ENCODE peak calls at places on chromosomes 5 and 9, in eight cellular contexts. B is mammary epithelial cell, W is Karpas-422, A is IMR-90, N is OCI-LY7, V is fibroblast of lung, G is GM23338, E is GM23248. D is an unnamed sample. For H3K36me3, the result is how much of the 10 kb centered on the place peaks cover.

GRCh38 chr5:116576043-116576713 is 1.6 kb upstream of the SEMA6A start:
- DNase-seq in G (peak), N (peak), E (peak), V (peak), A (peak), B (peak), W (peak), D (peak)

GRCh38 chr9:71446081-71446480 is 322.2 kb downstream of the CEMIP2 start:
- DNase-seq in B (no peak), G (no peak), W (no peak), A (no peak), N (no peak), V (no peak), E (no peak), D (no peak)

GRCh38 chr9:36170531-36170930 is 1.3 kb downstream of the CCIN start:
- DNase-seq in V (no peak), E (no peak), N (no peak), A (no peak), B (no peak), W (no peak), G (no peak), D (no peak)

GRCh38 chr5:123557907-123558306 is 45.9 kb downstream of the CSNK1G3 start:
- DNase-seq in W (no peak), G (peak), N (no peak), B (no peak), V (no peak), E (no peak), A (no peak), D (no peak)

GRCh38 chr9:2389404-2389803 is 232.2 kb upstream of the VLDLR start:
- DNase-seq in B (no peak), E (peak), V (peak), N (no peak), W (peak), A (no peak), G (no peak), D (no peak)

GRCh38 chr9:28762167-28762566 is 1188.9 kb upstream of the C9orf72 start:
- DNase-seq in V (no peak), W (no peak), A (no peak), E (no peak), B (no peak), N (no peak), G (no peak), D (no peak)

GRCh38 chr9:84563691-84564090 is 105.8 kb upstream of the NTRK2 start:
- DNase-seq in E (no peak), B (no peak), A (no peak), N (no peak), G (no peak), V (no peak), W (no peak), D (no peak)

GRCh38 chr9:129026442-129027223 is 1.5 kb downstream of the SH3GLB2 start:
- DNase-seq in V (peak), N (peak), E (peak), W (no peak), G (peak), A (peak), B (peak), D (peak)

GRCh38 chr5:107295914-107296313 is 374.8 kb downstream of the EFNA5 start:
- DNase-seq in B (no peak), N (no peak), G (no peak), E (no peak), A (no peak), V (no peak), W (no peak), D (no peak)

GRCh38 chr5:144247131-144247530 is 76.5 kb downstream of the KCTD16 start:
- DNase-seq in G (no peak), V (no peak), W (no peak), N (no peak), E (no peak), B (no peak), A (no peak), D (no peak)

GRCh38 chr5:107470007-107470582 is 200.6 kb downstream of the EFNA5 start:
- DNase-seq in A (peak), B (peak), G (no peak), V (peak), W (no peak), E (no peak), N (no peak), D (no peak)

GRCh38 chr5:90518666-90519065 is 10.7 kb downstream of the LYSMD3 start:
- DNase-seq in A (peak), N (peak), G (no peak), V (peak), E (peak), W (no peak), B (peak), D (no peak)

GRCh38 chr5:134114886-134115805 is 665 bp downstream of the TCF7 start:
- DNase-seq in E (peak), V (no peak), B (no peak), W (no peak), N (peak), G (peak), A (no peak), D (peak)

GRCh38 chr9:131297903-131298302 is 8.4 kb downstream of the PLPP7 start:
- DNase-seq in W (no peak), B (no peak), G (no peak), A (no peak), V (no peak), N (no peak), E (no peak), D (no peak)

GRCh38 chr9:31394040-31394473 is 990.4 kb upstream of the ACO1 start:
- DNase-seq in E (no peak), A (no peak), W (no peak), B (peak), G (no peak), N (no peak), V (peak), D (peak)

GRCh38 chr9:89179535-89179919 is 909 bp upstream of the SHC3 start:
- DNase-seq in B (no peak), A (peak), W (no peak), E (peak), N (no peak), G (peak), V (peak), D (no peak)

GRCh38 chr5:128587275-128587674 is 49.2 kb upstream of the FBN2 start:
- DNase-seq in E (no peak), G (no peak), A (no peak), W (no peak), V (no peak), N (no peak), B (no peak), D (no peak)

GRCh38 chr9:4661165-4662095 is 664 bp upstream of the PLPP6 start:
- DNase-seq in A (peak), N (no peak), B (peak), V (peak), G (no peak), W (no peak), E (peak), D (no peak)

GRCh38 chr9:124721109-124721850 is 49.8 kb downstream of the NR6A1 start:
- DNase-seq in V (peak), N (no peak), G (peak), E (peak), B (no peak), A (peak), W (no peak), D (no peak)

GRCh38 chr5:59020611-59021285 is 437.9 kb downstream of the RAB3C start:
- DNase-seq in A (peak), N (no peak), G (peak), V (peak), W (no peak), E (no peak), B (peak), D (peak)

GRCh38 chr9:93060746-93061259 is 2.3 kb downstream of the SUSD3 start:
- DNase-seq in W (no peak), N (peak), V (peak), G (no peak), A (peak), E (peak), B (no peak), D (no peak)

GRCh38 chr5:122112733-122113558 is 16.4 kb upstream of the ZNF474 start:
- DNase-seq in A (no peak), E (no peak), B (no peak), G (no peak), N (no peak), W (no peak), V (no peak), D (no peak)

GRCh38 chr9:124960409-124960752 is 19.5 kb upstream of the GOLGA1 start:
- DNase-seq in N (no peak), G (no peak), B (peak), A (peak), W (no peak), V (no peak), E (peak), D (no peak)

GRCh38 chr5:167759411-167759821 is 532.0 kb upstream of the WWC1 start:
- DNase-seq in B (peak), W (no peak), G (no peak), A (peak), N (no peak), E (peak), V (peak), D (peak)

GRCh38 chr5:160166069-160166972 is 47.1 kb upstream of the PWWP2A start:
- DNase-seq in V (no peak), W (no peak), E (no peak), G (peak), A (no peak), B (no peak), N (no peak), D (no peak)

GRCh38 chr5:160162910-160163309 is 43.7 kb upstream of the PWWP2A start:
- DNase-seq in V (no peak), A (no peak), W (no peak), N (no peak), B (no peak), G (no peak), E (no peak), D (no peak)

GRCh38 chr5:160166973-160167622 is 47.8 kb upstream of the PWWP2A start:
- DNase-seq in N (no peak), B (no peak), E (no peak), G (peak), W (no peak), A (no peak), V (no peak), D (no peak)

GRCh38 chr5:160167623-160168165 is 48.4 kb upstream of the PWWP2A start:
- DNase-seq in B (peak), W (no peak), G (no peak), N (no peak), A (no peak), V (no peak), E (no peak), D (no peak)

GRCh38 chr5:160165137-160166068 is 46.2 kb upstream of the PWWP2A start:
- DNase-seq in E (peak), W (no peak), B (peak), G (peak), A (peak), V (peak), N (no peak), D (peak)
- H3K4me2 ChIP-seq in E (peak), W (no peak), B (peak), G (peak), A (peak), V (peak), N (no peak), D (peak)

GRCh38 chr5:36179950-36180349 is 28.0 kb downstream of the SKP2 start:
- DNase-seq in V (no peak), B (no peak), N (no peak), E (no peak), G (no peak), W (no peak), A (no peak), D (no peak)

GRCh38 chr5:36177715-36178556 is 26.0 kb downstream of the SKP2 start:
- DNase-seq in G (peak), V (peak), N (peak), W (peak), A (peak), E (peak), B (peak), D (peak)

GRCh38 chr5:36180556-36181350 is 28.8 kb downstream of the SKP2 start:
- DNase-seq in E (no peak), N (no peak), B (no peak), A (no peak), G (no peak), W (no peak), V (no peak), D (no peak)

GRCh38 chr5:36177154-36177553 is 25.2 kb downstream of the SKP2 start:
- DNase-seq in V (no peak), B (no peak), N (peak), G (no peak), W (no peak), E (no peak), A (no peak), D (no peak)

GRCh38 chr5:36181709-36182262 is 29.9 kb downstream of the SKP2 start:
- DNase-seq in V (no peak), E (no peak), G (no peak), W (no peak), A (no peak), N (no peak), B (no peak), D (no peak)
- H3K36me3 ChIP-seq in V (under half), E (half or more), G (under half), W (half or more), A (under half), N (half or more), B (under half), D (under half)

GRCh38 chr5:67974054-67974453 is 241.5 kb upstream of the PIK3R1 start:
- DNase-seq in E (no peak), B (no peak), A (no peak), G (no peak), W (no peak), V (no peak), N (no peak), D (no peak)
- H3K4me2 ChIP-seq in E (no peak), B (no peak), A (no peak), G (no peak), W (no peak), V (no peak), N (no peak), D (no peak)

GRCh38 chr5:141935538-141935937 is 11.9 kb downstream of the DELE1 start:
- DNase-seq in N (no peak), B (peak), W (no peak), V (no peak), G (no peak), E (no peak), A (no peak), D (no peak)

GRCh38 chr5:141928051-141928450 is 4.4 kb downstream of the DELE1 start:
- DNase-seq in A (no peak), V (no peak), N (no peak), B (no peak), G (no peak), E (no peak), W (no peak), D (no peak)

GRCh38 chr5:141934099-141934844 is 10.6 kb downstream of the DELE1 start:
- DNase-seq in A (peak), E (no peak), G (no peak), B (no peak), N (no peak), V (peak), W (no peak), D (no peak)

GRCh38 chr5:141929398-141930058 is 5.9 kb downstream of the DELE1 start:
- DNase-seq in A (no peak), G (no peak), B (no peak), W (no peak), N (no peak), E (no peak), V (no peak), D (no peak)

GRCh38 chr5:141933151-141933550 is 9.5 kb downstream of the DELE1 start:
- DNase-seq in E (no peak), V (no peak), G (no peak), A (no peak), W (no peak), B (no peak), N (no peak), D (no peak)
- H3K36me3 ChIP-seq in E (under half), V (under half), G (under half), A (half or more), W (under half), B (under half), N (half or more), D (under half)

DNA sequence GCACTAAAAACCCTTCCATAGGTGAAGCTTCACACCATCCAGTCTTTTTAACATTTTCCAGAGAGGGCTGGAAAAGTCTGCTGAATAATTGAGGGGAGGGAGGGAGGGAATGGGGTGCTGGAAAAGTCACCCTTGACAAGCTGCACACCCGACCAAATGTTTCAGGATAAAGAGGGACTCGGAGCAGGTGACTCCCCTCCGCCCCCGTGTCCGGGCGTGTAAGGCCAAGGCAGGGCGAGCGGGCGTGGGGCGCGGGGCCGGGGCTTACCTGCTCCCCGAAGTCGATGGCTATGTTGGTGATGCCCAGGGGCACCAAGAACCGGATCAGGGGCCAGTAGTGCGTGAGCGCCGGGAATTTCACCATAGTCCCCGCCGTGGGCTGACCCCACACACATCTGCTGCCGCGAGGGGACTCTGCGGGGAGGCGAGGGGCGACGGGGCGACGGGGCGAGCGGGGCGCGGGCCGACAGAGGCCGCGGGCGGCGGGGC is 450 bp downstream of the ANKH start:
- DNase-seq in E (peak), G (peak), N (peak), B (no peak), A (no peak), W (no peak), V (no peak), D (peak)
- H3K4me2 ChIP-seq in E (peak), G (peak), N (peak), B (peak), A (peak), W (peak), V (peak), D (peak)

DNA sequence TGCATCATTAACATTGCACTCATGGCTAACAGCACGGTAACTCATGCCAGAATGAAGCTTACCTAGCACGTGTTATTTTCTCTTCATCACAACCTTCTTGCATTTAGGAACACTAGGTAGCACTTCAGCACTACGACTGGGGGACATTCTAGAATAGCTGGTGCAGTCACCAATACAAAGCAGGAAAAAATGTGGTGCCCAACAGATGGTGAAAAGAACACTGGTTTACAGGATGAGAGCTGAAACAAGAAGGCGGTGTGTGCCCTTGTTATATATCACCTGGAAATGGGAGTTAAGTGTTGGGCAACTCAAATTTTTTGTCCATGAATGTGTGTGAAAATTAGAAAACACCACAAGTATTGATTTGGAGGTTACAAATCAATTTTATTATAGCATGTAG is 30.0 kb downstream of the GALNT12 start:
- DNase-seq in A (no peak), B (no peak), V (no peak), W (no peak), N (no peak), G (no peak), E (no peak), D (no peak)
- H3K36me3 ChIP-seq in A (under half), B (under half), V (under half), W (under half), N (under half), G (under half), E (under half), D (under half)

GRCh38 chr5:119238265-119239118 is 117.3 kb upstream of the TNFAIP8 start:
- DNase-seq in E (no peak), V (no peak), G (no peak), N (no peak), W (no peak), A (no peak), B (no peak), D (no peak)

GRCh38 chr5:119243888-119244287 is 111.9 kb upstream of the TNFAIP8 start:
- DNase-seq in E (no peak), G (peak), B (peak), W (no peak), V (no peak), A (no peak), N (no peak), D (no peak)

DNA sequence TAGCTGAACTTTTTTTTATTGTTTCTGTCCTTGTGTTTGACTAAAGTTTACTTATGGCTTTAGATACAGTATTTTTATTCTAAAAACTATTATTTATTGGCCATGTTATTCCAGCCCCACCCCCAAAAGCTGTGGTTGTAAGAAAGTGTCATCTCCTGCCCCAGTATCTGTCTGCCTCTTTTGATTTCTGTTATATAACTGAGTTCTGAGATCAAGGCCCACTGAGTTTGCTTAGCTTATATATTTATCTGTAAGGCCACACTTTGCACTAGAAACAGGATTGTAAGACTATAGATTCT is 116.8 kb upstream of the TNFAIP8 start:
- DNase-seq in V (no peak), B (no peak), A (no peak), E (no peak), W (no peak), G (no peak), N (no peak), D (no peak)
- H3K4me2 ChIP-seq in V (no peak), B (no peak), A (no peak), E (no peak), W (no peak), G (no peak), N (no peak), D (no peak)

GRCh38 chr5:43461066-43461465 is 22.6 kb downstream of the TMEM267 start:
- DNase-seq in W (no peak), A (no peak), B (no peak), V (no peak), G (no peak), E (no peak), N (no peak), D (no peak)

GRCh38 chr5:43456556-43456955 is 27.1 kb downstream of the TMEM267 start:
- DNase-seq in G (no peak), V (no peak), E (no peak), B (no peak), W (no peak), N (no peak), A (no peak), D (no peak)
- H3K36me3 ChIP-seq in G (under half), V (under half), E (under half), B (under half), W (under half), N (under half), A (under half), D (under half)

DNA sequence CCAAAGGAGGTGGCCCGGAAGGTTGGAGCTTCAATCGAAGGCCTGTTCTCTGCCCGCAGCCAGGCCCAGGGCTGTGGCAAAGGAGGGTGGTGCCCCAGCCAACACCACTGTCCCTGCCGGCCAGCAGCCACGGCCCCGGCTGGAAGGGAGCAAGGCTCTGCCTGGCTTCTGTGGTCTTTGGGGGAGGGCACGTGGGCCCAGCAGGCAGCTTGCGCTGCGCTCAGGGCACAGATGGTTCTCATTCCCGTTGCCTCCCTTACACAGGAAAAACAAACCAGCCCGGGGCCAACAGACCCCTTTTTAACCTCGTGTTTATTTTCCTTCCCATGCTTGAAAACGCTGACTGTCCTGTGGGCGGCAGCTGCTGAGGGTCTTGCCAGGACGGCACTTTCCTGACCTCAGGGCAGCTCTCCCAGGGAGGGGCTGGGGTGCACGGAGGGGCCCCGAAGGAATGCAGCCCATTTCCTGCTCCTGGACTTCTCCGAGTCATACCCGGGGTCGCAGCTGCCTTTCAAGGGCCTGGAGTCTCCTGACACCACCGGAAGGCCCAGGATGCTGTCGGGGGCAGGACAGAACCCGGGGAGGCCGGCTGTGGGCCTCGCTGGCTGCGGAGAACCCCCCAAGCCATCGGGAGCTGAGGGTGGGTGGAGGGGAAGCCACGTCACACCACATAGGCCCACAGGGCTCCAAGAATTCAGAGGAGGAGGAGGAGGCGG is 1.1 kb upstream of the GPSM1 start:
- DNase-seq in W (no peak), B (no peak), E (peak), V (peak), N (no peak), A (peak), G (peak), D (peak)
- H3K4me2 ChIP-seq in W (peak), B (no peak), E (no peak), V (peak), N (no peak), A (peak), G (peak), D (peak)